ENCODE peak calls at places on chromosome 12, in five cellular contexts. Q, F, O, A and X are unnamed samples.

GRCh38 chr12:5094550-5094949 is 50.9 kb downstream of the KCNA5 start:
- DNase-seq in O (no peak), A (no peak), F (no peak), Q (peak), X (no peak)

GRCh38 chr12:59040651-59041050 is 120.3 kb upstream of the LRIG3 start:
- DNase-seq in O (peak), Q (peak), A (no peak), F (no peak), X (peak)

GRCh38 chr12:76274699-76275098 is 73.5 kb downstream of the BBS10 start:
- DNase-seq in Q (peak), O (peak), F (no peak), A (no peak), X (no peak)

GRCh38 chr12:81077686-81078441 is at the start of gene ACSS3:
- DNase-seq in O (peak), F (peak), A (peak), Q (peak), X (peak)

GRCh38 chr12:27996761-27997160 is 24.2 kb upstream of the PTHLH start:
- DNase-seq in O (no peak), F (no peak), A (no peak), Q (no peak), X (no peak)

GRCh38 chr12:74499192-74499591 is 38.4 kb upstream of the ATXN7L3B start:
- DNase-seq in F (no peak), O (no peak), A (no peak), Q (no peak), X (no peak)

GRCh38 chr12:44771485-44771884 is 104.6 kb downstream of the NELL2 start:
- DNase-seq in F (no peak), Q (no peak), A (no peak), O (no peak), X (no peak)

GRCh38 chr12:26744697-26745440 is 88.1 kb downstream of the ITPR2 start:
- DNase-seq in A (no peak), O (peak), F (no peak), Q (no peak), X (peak)

GRCh38 chr12:5088586-5089264 is 45.0 kb downstream of the KCNA5 start:
- DNase-seq in A (no peak), O (peak), Q (peak), F (no peak), X (peak)

GRCh38 chr12:109951136-109951535 is 45.0 kb downstream of the GIT2 start:
- DNase-seq in A (no peak), Q (peak), F (no peak), O (peak), X (peak)

GRCh38 chr12:120101617-120102016 is 14.9 kb downstream of the RAB35 start:
- DNase-seq in Q (no peak), A (no peak), F (no peak), O (no peak), X (no peak)

GRCh38 chr12:1356285-1356684 is 238.1 kb downstream of the FBXL14 start:
- DNase-seq in Q (no peak), O (no peak), F (no peak), A (no peak), X (no peak)

GRCh38 chr12:46160081-46160980 is 108.5 kb downstream of the SLC38A1 start:
- DNase-seq in A (no peak), F (no peak), Q (peak), O (peak), X (no peak)

GRCh38 chr12:76144253-76144564 is 59.7 kb upstream of the NAP1L1 start:
- DNase-seq in O (peak), F (no peak), A (no peak), Q (peak), X (peak)

GRCh38 chr12:94725375-94726168 is 75.2 kb upstream of the TMCC3 start:
- DNase-seq in F (no peak), A (no peak), Q (peak), O (peak), X (peak)

GRCh38 chr12:67721216-67721615 is 72.7 kb downstream of the DYRK2 start:
- DNase-seq in Q (no peak), O (peak), A (no peak), F (peak), X (no peak)

GRCh38 chr12:101527682-101528081 is 52.5 kb downstream of the SPIC start:
- DNase-seq in Q (no peak), F (peak), O (no peak), A (no peak), X (no peak)

GRCh38 chr12:108553799-108554198 is 7.2 kb downstream of the SART3 start:
- DNase-seq in F (no peak), Q (no peak), O (no peak), A (no peak), X (no peak)
- H3K4me3 ChIP-seq in F (no peak), Q (no peak), O (no peak), A (no peak), X (no peak)

DNA sequence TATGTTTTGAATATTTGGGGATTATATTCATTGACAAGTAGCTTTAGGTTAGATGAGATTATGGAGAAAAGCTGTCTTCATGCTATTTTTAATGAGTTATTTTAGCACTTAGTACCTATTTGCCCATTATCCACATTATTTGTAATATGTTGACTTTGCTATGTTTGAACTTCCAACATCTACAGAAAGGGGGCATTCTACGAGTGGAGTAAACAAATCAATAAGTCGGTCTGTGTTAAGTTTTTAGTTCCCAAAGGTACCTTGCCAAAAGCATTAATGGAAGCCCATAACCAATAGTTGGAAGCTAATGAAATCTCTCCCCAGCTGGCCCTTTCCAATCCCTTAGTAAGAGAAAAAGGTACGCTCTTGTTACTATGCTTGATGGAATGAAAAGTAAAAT is 250.0 kb upstream of the E2F7 start:
- DNase-seq in F (no peak), O (no peak), Q (no peak), A (no peak), X (no peak)
- TF ChIP-seq CTCF in F (no peak), O (no peak), Q (no peak), A (no peak), X (no peak)

GRCh38 chr12:25648460-25648859 is 95.4 kb upstream of the LMNTD1 start:
- DNase-seq in Q (peak), F (no peak), A (no peak), O (peak), X (peak)
- H3K4me3 ChIP-seq in Q (peak), F (no peak), A (no peak), O (peak), X (peak)

GRCh38 chr12:54765652-54766051 is 88.7 kb upstream of the MUCL1 start:
- DNase-seq in A (no peak), Q (no peak), F (no peak), O (no peak), X (no peak)

GRCh38 chr12:54762390-54762789 is 91.9 kb upstream of the MUCL1 start:
- DNase-seq in A (no peak), Q (no peak), F (no peak), O (no peak), X (no peak)

GRCh38 chr12:54759751-54760150 is 94.6 kb upstream of the MUCL1 start:
- DNase-seq in O (peak), F (no peak), Q (peak), A (no peak), X (peak)
- TF ChIP-seq CTCF in O (peak), F (no peak), Q (peak), A (no peak), X (peak)

GRCh38 chr12:112936927-112937326 is 1.3 kb upstream of the OAS3 start:
- DNase-seq in A (no peak), F (no peak), O (no peak), Q (no peak), X (no peak)
- H3K4me3 ChIP-seq in A (no peak), F (no peak), O (no peak), Q (no peak), X (no peak)

GRCh38 chr12:65302891-65303290 is 24.4 kb downstream of the MSRB3 start:
- DNase-seq in Q (no peak), O (no peak), F (no peak), A (no peak), X (no peak)

GRCh38 chr12:65296503-65297265 is 18.2 kb downstream of the MSRB3 start:
- DNase-seq in F (no peak), A (no peak), O (no peak), Q (no peak), X (no peak)

GRCh38 chr12:65300067-65300466 is 21.6 kb downstream of the MSRB3 start:
- DNase-seq in F (no peak), A (no peak), O (peak), Q (no peak), X (no peak)

GRCh38 chr12:65305346-65305950 is 27.0 kb downstream of the MSRB3 start:
- DNase-seq in A (no peak), O (no peak), Q (no peak), F (no peak), X (no peak)

DNA sequence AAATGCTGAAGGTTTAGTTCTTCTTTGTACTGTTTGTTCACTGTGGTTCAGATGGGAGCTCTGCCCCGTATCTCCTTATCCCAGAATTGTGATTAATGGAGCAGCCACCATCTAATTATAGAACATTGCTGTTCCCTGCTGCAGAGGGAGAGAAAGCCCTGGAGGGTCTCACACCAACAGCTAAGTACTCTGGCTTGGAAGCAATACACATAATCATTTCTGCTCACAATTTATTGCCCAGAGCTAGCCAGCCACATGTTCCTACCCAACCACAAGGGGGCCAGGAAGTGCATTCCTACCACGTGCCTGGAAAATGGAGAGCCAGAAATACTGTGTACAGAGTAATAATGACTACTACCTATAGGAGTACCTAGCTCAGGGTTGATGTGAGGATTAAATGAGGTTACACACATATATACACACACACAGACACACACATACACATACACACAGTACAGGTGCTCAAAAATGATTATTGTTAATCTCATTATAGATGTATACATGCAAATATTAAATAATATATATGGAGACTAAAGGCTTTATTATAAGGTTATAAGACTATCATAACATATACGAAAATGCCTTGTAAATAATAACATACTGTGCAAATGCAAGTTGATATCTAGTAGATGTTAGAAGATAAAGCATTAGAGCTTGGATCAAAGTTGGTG is 22.3 kb downstream of the MSRB3 start:
- DNase-seq in F (no peak), Q (peak), A (no peak), O (peak), X (peak)
- TF ChIP-seq CTCF in F (peak), Q (peak), A (peak), O (peak), X (peak)

GRCh38 chr12:106586803-106587684 is 4.2 kb downstream of the RFX4 start:
- DNase-seq in F (no peak), A (no peak), Q (no peak), O (no peak), X (no peak)
- H3K4me3 ChIP-seq in F (peak), A (no peak), Q (no peak), O (no peak), X (no peak)

DNA sequence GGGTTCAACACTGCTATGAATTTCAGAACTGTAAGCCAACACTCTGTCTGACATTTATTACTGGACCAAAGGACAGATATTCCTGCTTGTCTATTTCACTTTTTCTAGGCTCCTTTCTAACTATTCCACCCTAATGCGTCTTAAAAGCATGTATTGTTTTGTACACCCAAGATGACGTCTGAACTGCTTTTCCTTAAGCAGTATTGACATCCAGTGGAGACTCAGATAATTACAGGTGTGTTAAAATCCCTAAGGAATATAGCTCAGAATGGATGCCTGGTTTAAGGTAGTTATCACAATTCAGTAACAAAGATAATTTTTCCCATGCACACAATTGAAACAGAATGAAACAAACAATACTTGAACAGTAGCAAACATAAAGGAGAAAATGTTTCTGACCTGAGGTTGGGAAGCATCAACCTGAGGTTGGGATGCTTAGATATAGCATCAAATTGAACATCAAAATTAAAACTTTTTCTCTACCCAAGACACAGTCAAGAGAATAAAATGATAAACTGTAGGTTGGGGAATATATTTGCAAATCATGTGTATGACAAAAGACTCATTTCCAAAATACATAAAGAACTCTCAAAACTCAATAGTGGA is 93.7 kb upstream of the PTPRR start:
- DNase-seq in A (no peak), F (no peak), O (peak), Q (peak), X (no peak)
- TF ChIP-seq CTCF in A (peak), F (peak), O (no peak), Q (peak), X (peak)

GRCh38 chr12:124563809-124564208 is 3.6 kb downstream of the NCOR2 start:
- DNase-seq in Q (no peak), F (no peak), O (no peak), A (no peak), X (no peak)
- H3K4me3 ChIP-seq in Q (no peak), F (no peak), O (no peak), A (no peak), X (no peak)

GRCh38 chr12:105085537-105085936 is 1.3 kb upstream of the ALDH1L2 start:
- DNase-seq in A (no peak), O (peak), Q (no peak), F (no peak), X (no peak)
- TF ChIP-seq CTCF in A (no peak), O (no peak), Q (no peak), F (no peak), X (peak)